ENCODE peak calls at places on chromosomes 7 and 10, in seven cellular contexts. One of them, this sample, is unnamed.

GRCh38 chr10:22634093-22634492 is 80.3 kb downstream of the PIP4K2A start:
- DNase-seq in cerebellar cortex: no peak
- DNase-seq in stimulated activated CD4-positive, alpha-beta T cell treated with anti-CD3 and anti-CD28 coated beads, Interleukin-4, amount 100 ng/mL, for 48 hours: no peak
- DNase-seq in left ventricle myocardium superior: no peak
- DNase-seq in Panc1: no peak
- DNase-seq in endothelial cell of umbilical vein: no peak
- DNase-seq in activated CD4-positive, alpha-beta T cell treated with anti-CD3 and anti-CD28 coated beads, Interleukin-2, amount 50 U/mL, for 4 hours: no peak
- DNase-seq in this sample: no peak

GRCh38 chr7:2495402-2496309 is 19.5 kb upstream of the GRIFIN start:
- DNase-seq in cerebellar cortex: no peak
- DNase-seq in stimulated activated CD4-positive, alpha-beta T cell treated with anti-CD3 and anti-CD28 coated beads, Interleukin-4, amount 100 ng/mL, for 48 hours: no peak
- DNase-seq in left ventricle myocardium superior: no peak
- DNase-seq in Panc1: no peak
- DNase-seq in endothelial cell of umbilical vein: no peak
- DNase-seq in activated CD4-positive, alpha-beta T cell treated with anti-CD3 and anti-CD28 coated beads, Interleukin-2, amount 50 U/mL, for 4 hours: no peak
- DNase-seq in this sample: no peak

GRCh38 chr10:18773180-18773579 is 113.9 kb downstream of the ARL5B start:
- DNase-seq in cerebellar cortex: no peak
- DNase-seq in stimulated activated CD4-positive, alpha-beta T cell treated with anti-CD3 and anti-CD28 coated beads, Interleukin-4, amount 100 ng/mL, for 48 hours: no peak
- DNase-seq in left ventricle myocardium superior: no peak
- DNase-seq in Panc1: no peak
- DNase-seq in endothelial cell of umbilical vein: no peak
- DNase-seq in activated CD4-positive, alpha-beta T cell treated with anti-CD3 and anti-CD28 coated beads, Interleukin-2, amount 50 U/mL, for 4 hours: no peak
- DNase-seq in this sample: no peak

GRCh38 chr7:134029-134428 is 58.3 kb upstream of the FAM20C start:
- DNase-seq in cerebellar cortex: no peak
- DNase-seq in stimulated activated CD4-positive, alpha-beta T cell treated with anti-CD3 and anti-CD28 coated beads, Interleukin-4, amount 100 ng/mL, for 48 hours: no peak
- DNase-seq in left ventricle myocardium superior: no peak
- DNase-seq in Panc1: no peak
- DNase-seq in endothelial cell of umbilical vein: no peak
- DNase-seq in activated CD4-positive, alpha-beta T cell treated with anti-CD3 and anti-CD28 coated beads, Interleukin-2, amount 50 U/mL, for 4 hours: no peak
- DNase-seq in this sample: no peak

GRCh38 chr10:77713506-77714280 is 76.1 kb upstream of the KCNMA1 start:
- DNase-seq in cerebellar cortex: no peak
- DNase-seq in stimulated activated CD4-positive, alpha-beta T cell treated with anti-CD3 and anti-CD28 coated beads, Interleukin-4, amount 100 ng/mL, for 48 hours: no peak
- DNase-seq in left ventricle myocardium superior: no peak
- DNase-seq in Panc1: no peak
- DNase-seq in endothelial cell of umbilical vein: no peak
- DNase-seq in activated CD4-positive, alpha-beta T cell treated with anti-CD3 and anti-CD28 coated beads, Interleukin-2, amount 50 U/mL, for 4 hours: no peak
- DNase-seq in this sample: no peak

GRCh38 chr7:67705850-67706249 is 709.2 kb downstream of the TYW1 start:
- DNase-seq in cerebellar cortex: no peak
- DNase-seq in stimulated activated CD4-positive, alpha-beta T cell treated with anti-CD3 and anti-CD28 coated beads, Interleukin-4, amount 100 ng/mL, for 48 hours: no peak
- DNase-seq in left ventricle myocardium superior: no peak
- DNase-seq in Panc1: no peak
- DNase-seq in endothelial cell of umbilical vein: no peak
- DNase-seq in activated CD4-positive, alpha-beta T cell treated with anti-CD3 and anti-CD28 coated beads, Interleukin-2, amount 50 U/mL, for 4 hours: no peak
- DNase-seq in this sample: no peak

GRCh38 chr10:16942361-16943078 is 125.3 kb upstream of the RSU1 start:
- DNase-seq in cerebellar cortex: no peak
- DNase-seq in stimulated activated CD4-positive, alpha-beta T cell treated with anti-CD3 and anti-CD28 coated beads, Interleukin-4, amount 100 ng/mL, for 48 hours: no peak
- DNase-seq in left ventricle myocardium superior: no peak
- DNase-seq in Panc1: no peak
- DNase-seq in endothelial cell of umbilical vein: no peak
- DNase-seq in activated CD4-positive, alpha-beta T cell treated with anti-CD3 and anti-CD28 coated beads, Interleukin-2, amount 50 U/mL, for 4 hours: no peak
- DNase-seq in this sample: no peak

GRCh38 chr7:141362580-141363435 is 188.4 kb upstream of the AGK start:
- DNase-seq in cerebellar cortex: no peak
- DNase-seq in stimulated activated CD4-positive, alpha-beta T cell treated with anti-CD3 and anti-CD28 coated beads, Interleukin-4, amount 100 ng/mL, for 48 hours: no peak
- DNase-seq in left ventricle myocardium superior: no peak
- DNase-seq in Panc1: no peak
- DNase-seq in endothelial cell of umbilical vein: peak; percentile 73
- DNase-seq in activated CD4-positive, alpha-beta T cell treated with anti-CD3 and anti-CD28 coated beads, Interleukin-2, amount 50 U/mL, for 4 hours: no peak
- DNase-seq in this sample: no peak

GRCh38 chr7:98802088-98802780 is 67.6 kb downstream of the TMEM130 start:
- DNase-seq in cerebellar cortex: no peak
- DNase-seq in stimulated activated CD4-positive, alpha-beta T cell treated with anti-CD3 and anti-CD28 coated beads, Interleukin-4, amount 100 ng/mL, for 48 hours: peak; percentile 8
- DNase-seq in left ventricle myocardium superior: no peak
- DNase-seq in Panc1: no peak
- DNase-seq in endothelial cell of umbilical vein: no peak
- DNase-seq in activated CD4-positive, alpha-beta T cell treated with anti-CD3 and anti-CD28 coated beads, Interleukin-2, amount 50 U/mL, for 4 hours: no peak
- DNase-seq in this sample: peak; percentile 11

GRCh38 chr10:75441196-75441595 is 9.8 kb downstream of the LRMDA start:
- DNase-seq in cerebellar cortex: no peak
- DNase-seq in stimulated activated CD4-positive, alpha-beta T cell treated with anti-CD3 and anti-CD28 coated beads, Interleukin-4, amount 100 ng/mL, for 48 hours: no peak
- DNase-seq in left ventricle myocardium superior: no peak
- DNase-seq in Panc1: no peak
- DNase-seq in endothelial cell of umbilical vein: no peak
- DNase-seq in activated CD4-positive, alpha-beta T cell treated with anti-CD3 and anti-CD28 coated beads, Interleukin-2, amount 50 U/mL, for 4 hours: no peak
- DNase-seq in this sample: no peak

GRCh38 chr7:30206466-30206865 is 71.7 kb downstream of the MTURN start:
- DNase-seq in cerebellar cortex: peak; percentile 87
- DNase-seq in stimulated activated CD4-positive, alpha-beta T cell treated with anti-CD3 and anti-CD28 coated beads, Interleukin-4, amount 100 ng/mL, for 48 hours: no peak
- DNase-seq in left ventricle myocardium superior: no peak
- DNase-seq in Panc1: no peak
- DNase-seq in endothelial cell of umbilical vein: peak; percentile 26
- DNase-seq in activated CD4-positive, alpha-beta T cell treated with anti-CD3 and anti-CD28 coated beads, Interleukin-2, amount 50 U/mL, for 4 hours: no peak
- DNase-seq in this sample: no peak

GRCh38 chr7:68730194-68730593 is 868.1 kb upstream of the AUTS2 start:
- DNase-seq in cerebellar cortex: no peak
- DNase-seq in stimulated activated CD4-positive, alpha-beta T cell treated with anti-CD3 and anti-CD28 coated beads, Interleukin-4, amount 100 ng/mL, for 48 hours: no peak
- DNase-seq in left ventricle myocardium superior: no peak
- DNase-seq in Panc1: no peak
- DNase-seq in endothelial cell of umbilical vein: no peak
- DNase-seq in activated CD4-positive, alpha-beta T cell treated with anti-CD3 and anti-CD28 coated beads, Interleukin-2, amount 50 U/mL, for 4 hours: no peak
- DNase-seq in this sample: no peak

GRCh38 chr7:130383187-130383980 is 3.1 kb downstream of the CPA1 start:
- DNase-seq in cerebellar cortex: no peak
- DNase-seq in stimulated activated CD4-positive, alpha-beta T cell treated with anti-CD3 and anti-CD28 coated beads, Interleukin-4, amount 100 ng/mL, for 48 hours: no peak
- DNase-seq in left ventricle myocardium superior: no peak
- DNase-seq in Panc1: no peak
- DNase-seq in endothelial cell of umbilical vein: no peak
- DNase-seq in activated CD4-positive, alpha-beta T cell treated with anti-CD3 and anti-CD28 coated beads, Interleukin-2, amount 50 U/mL, for 4 hours: no peak
- DNase-seq in this sample: no peak

GRCh38 chr10:33660329-33660728 is 325.9 kb upstream of the NRP1 start:
- DNase-seq in cerebellar cortex: no peak
- DNase-seq in stimulated activated CD4-positive, alpha-beta T cell treated with anti-CD3 and anti-CD28 coated beads, Interleukin-4, amount 100 ng/mL, for 48 hours: no peak
- DNase-seq in left ventricle myocardium superior: no peak
- DNase-seq in Panc1: no peak
- DNase-seq in endothelial cell of umbilical vein: no peak
- DNase-seq in activated CD4-positive, alpha-beta T cell treated with anti-CD3 and anti-CD28 coated beads, Interleukin-2, amount 50 U/mL, for 4 hours: no peak
- DNase-seq in this sample: no peak

This sample was measured in pons.